ENCODE peak calls at places on chromosome 17, in seven cellular contexts. K is foreskin fibroblast, F is RWPE1, I is heart right ventricle, G is cardiac fibroblast, T is PC-9, J is lung. M is an unnamed sample.

GRCh38 chr17:75267403-75268232 is 3.4 kb downstream of the MIF4GD start:
- DNase-seq in K (peak), F (no peak), I (no peak), G (no peak), T (no peak), J (no peak), M (no peak)

GRCh38 chr17:42883802-42884553 is 16.6 kb upstream of the G6PC1 start:
- DNase-seq in K (no peak), F (no peak), I (no peak), G (no peak), T (peak), J (no peak), M (no peak)

GRCh38 chr17:77280304-77280910 is 139.6 kb downstream of the SEC14L1 start:
- DNase-seq in K (peak), F (peak), I (no peak), G (peak), T (peak), J (no peak), M (no peak)

GRCh38 chr17:40452921-40453378 is 9.7 kb downstream of the IGFBP4 start:
- DNase-seq in K (peak), F (peak), I (no peak), G (no peak), T (no peak), J (no peak), M (no peak)

GRCh38 chr17:40577611-40578065 is 12.4 kb upstream of the CCR7 start:
- DNase-seq in K (no peak), F (no peak), I (no peak), G (no peak), T (no peak), J (no peak), M (peak)

GRCh38 chr17:34386925-34387550 is 24.0 kb upstream of the CCL1 start:
- DNase-seq in K (no peak), F (no peak), I (no peak), G (peak), T (no peak), J (no peak), M (no peak)

GRCh38 chr17:32443827-32444300 is 446 bp upstream of the PSMD11 start:
- DNase-seq in K (no peak), F (no peak), I (no peak), G (no peak), T (no peak), J (no peak), M (no peak)

GRCh38 chr17:47864791-47865216 is 13.8 kb upstream of the SP6 start:
- DNase-seq in K (peak), F (peak), I (no peak), G (no peak), T (no peak), J (no peak), M (no peak)

GRCh38 chr17:77885678-77886386 is 72.7 kb upstream of the TNRC6C start:
- DNase-seq in K (no peak), F (no peak), I (no peak), G (no peak), T (no peak), J (no peak), M (no peak)

GRCh38 chr17:45700171-45701090 is 83.7 kb upstream of the CRHR1 start:
- DNase-seq in K (no peak), F (no peak), I (no peak), G (no peak), T (no peak), J (no peak), M (no peak)

GRCh38 chr17:45197555-45198334 is 23.9 kb upstream of the FMNL1 start:
- DNase-seq in K (peak), F (peak), I (peak), G (peak), T (peak), J (peak), M (peak)

GRCh38 chr17:7606280-7606679 is 8.4 kb downstream of the FXR2 start:
- DNase-seq in K (no peak), F (no peak), I (no peak), G (no peak), T (no peak), J (no peak), M (no peak)

GRCh38 chr17:71071837-71072236 is 902.5 kb downstream of the KCNJ2 start:
- DNase-seq in K (peak), F (peak), I (no peak), G (peak), T (peak), J (no peak), M (no peak)

GRCh38 chr17:39018267-39019134 is 51.3 kb upstream of the FBXO47 start:
- DNase-seq in K (no peak), F (no peak), I (no peak), G (no peak), T (no peak), J (no peak), M (peak)

GRCh38 chr17:82388223-82388921 is 16.8 kb downstream of the UTS2R start:
- DNase-seq in K (peak), F (no peak), I (no peak), G (no peak), T (peak), J (no peak), M (no peak)

GRCh38 chr17:81810892-81811704 is 7.1 kb downstream of the GCGR start:
- DNase-seq in K (no peak), F (no peak), I (no peak), G (no peak), T (no peak), J (no peak), M (no peak)

GRCh38 chr17:80777274-80777673 is 214.4 kb upstream of the CHMP6 start:
- DNase-seq in K (no peak), F (no peak), I (no peak), G (no peak), T (no peak), J (no peak), M (no peak)

GRCh38 chr17:48051278-48051677 is 3.1 kb downstream of the NFE2L1 start:
- DNase-seq in K (no peak), F (no peak), I (peak), G (no peak), T (no peak), J (no peak), M (no peak)

GRCh38 chr17:36934144-36934758 is 3.0 kb upstream of the LHX1 start:
- DNase-seq in K (no peak), F (no peak), I (no peak), G (no peak), T (no peak), J (no peak), M (no peak)

GRCh38 chr17:78416791-78417530 is 38.5 kb downstream of the PGS1 start:
- DNase-seq in K (no peak), F (no peak), I (no peak), G (peak), T (no peak), J (peak), M (no peak)

GRCh38 chr17:65584604-65585521 is 23.4 kb upstream of the AXIN2 start:
- DNase-seq in K (peak), F (no peak), I (peak), G (no peak), T (no peak), J (no peak), M (no peak)

GRCh38 chr17:73827627-73828241 is 183.5 kb upstream of the SDK2 start:
- DNase-seq in K (no peak), F (no peak), I (no peak), G (peak), T (no peak), J (peak), M (no peak)

GRCh38 chr17:8063761-8064589 is 23.5 kb downstream of the ALOX12B start:
- DNase-seq in K (no peak), F (no peak), I (no peak), G (no peak), T (no peak), J (no peak), M (no peak)

GRCh38 chr17:48054238-48055185 is 6.4 kb downstream of the NFE2L1 start:
- DNase-seq in K (peak), F (peak), I (peak), G (peak), T (no peak), J (peak), M (no peak)

GRCh38 chr17:29614345-29615047 is 8.2 kb downstream of the CORO6 start:
- DNase-seq in K (no peak), F (no peak), I (no peak), G (no peak), T (no peak), J (no peak), M (no peak)

GRCh38 chr17:12180644-12181261 is 160.1 kb downstream of the MAP2K4 start:
- DNase-seq in K (peak), F (peak), I (no peak), G (peak), T (peak), J (no peak), M (peak)

GRCh38 chr17:80289631-80290030 is 29.0 kb downstream of the RNF213 start:
- DNase-seq in K (no peak), F (no peak), I (no peak), G (no peak), T (no peak), J (no peak), M (no peak)

GRCh38 chr17:19306160-19307111 is 56.1 kb downstream of the B9D1 start:
- DNase-seq in K (no peak), F (no peak), I (no peak), G (no peak), T (no peak), J (no peak), M (peak)

GRCh38 chr17:47649972-47650524 is 329 bp downstream of the KPNB1 start:
- DNase-seq in K (no peak), F (peak), I (no peak), G (no peak), T (no peak), J (no peak), M (peak)

GRCh38 chr17:77691216-77692085 is 267.1 kb upstream of the TNRC6C start:
- DNase-seq in K (no peak), F (no peak), I (no peak), G (no peak), T (no peak), J (no peak), M (no peak)

GRCh38 chr17:78748730-78749317 is 33.2 kb downstream of the CYTH1 start:
- DNase-seq in K (peak), F (peak), I (peak), G (peak), T (no peak), J (peak), M (no peak)

GRCh38 chr17:8430966-8431365 is 4.7 kb upstream of the NDEL1 start:
- DNase-seq in K (no peak), F (peak), I (peak), G (peak), T (no peak), J (peak), M (no peak)

GRCh38 chr17:74972973-74973328 is 392 bp upstream of the HID1 start:
- DNase-seq in K (no peak), F (no peak), I (no peak), G (no peak), T (no peak), J (no peak), M (no peak)

GRCh38 chr17:75371339-75371738 is 34.1 kb downstream of the GRB2 start:
- DNase-seq in K (no peak), F (no peak), I (no peak), G (no peak), T (no peak), J (no peak), M (no peak)

GRCh38 chr17:47299239-47299910 is 24.4 kb upstream of the EFCAB13 start:
- DNase-seq in K (no peak), F (no peak), I (no peak), G (no peak), T (no peak), J (no peak), M (no peak)

GRCh38 chr17:6576038-6576437 is 19.7 kb upstream of the PITPNM3 start:
- DNase-seq in K (no peak), F (no peak), I (no peak), G (no peak), T (no peak), J (no peak), M (peak)

GRCh38 chr17:6572997-6573396 is 16.6 kb upstream of the PITPNM3 start:
- DNase-seq in K (no peak), F (no peak), I (no peak), G (no peak), T (no peak), J (no peak), M (no peak)

GRCh38 chr17:6573982-6574688 is 17.8 kb upstream of the PITPNM3 start:
- DNase-seq in K (no peak), F (no peak), I (no peak), G (no peak), T (no peak), J (no peak), M (no peak)

GRCh38 chr17:6575596-6575988 is 19.2 kb upstream of the PITPNM3 start:
- DNase-seq in K (no peak), F (no peak), I (no peak), G (no peak), T (no peak), J (no peak), M (no peak)

DNA sequence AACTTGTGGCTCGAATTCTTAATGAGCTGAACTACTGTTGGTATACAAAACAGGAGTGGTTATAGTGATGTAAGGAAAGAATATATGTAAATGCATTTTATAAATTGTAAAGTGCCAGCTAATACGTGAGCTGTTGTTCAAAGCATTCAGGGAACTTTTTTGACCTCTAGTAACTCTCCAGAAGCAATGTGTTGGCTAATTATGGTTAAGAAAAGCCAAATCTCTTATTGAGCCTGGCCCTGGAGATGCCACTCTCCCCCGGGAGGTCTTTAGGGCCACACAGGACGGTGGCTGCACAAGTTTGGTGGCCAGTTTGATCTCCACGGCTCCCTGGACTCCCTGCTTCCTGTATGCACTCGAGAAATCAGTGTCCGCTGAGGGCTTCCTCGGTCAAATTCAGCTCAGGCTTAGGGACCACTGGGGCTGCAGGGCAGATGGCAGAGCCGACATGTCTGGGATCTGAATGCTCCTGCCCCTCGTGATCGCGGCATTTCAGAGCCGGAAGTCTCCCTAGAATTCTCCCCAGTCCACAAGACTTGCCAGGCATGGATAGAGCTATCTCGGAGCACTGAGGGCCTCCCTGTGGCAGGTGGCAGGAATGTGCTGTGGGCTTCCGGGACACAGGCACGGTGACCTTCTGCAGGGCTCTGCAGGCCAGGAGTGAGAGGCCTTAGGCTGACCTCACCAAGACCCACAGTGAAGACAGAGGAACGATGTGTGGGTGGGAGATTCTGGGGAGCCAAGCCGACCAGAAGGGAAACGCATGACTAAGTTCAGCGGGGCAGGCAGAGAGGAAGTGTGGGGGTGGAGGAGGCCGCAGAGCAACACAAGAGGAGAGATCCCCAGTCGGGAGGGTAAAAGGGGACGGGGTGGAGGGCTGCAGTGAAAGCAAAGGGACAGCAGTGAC is 18.6 kb upstream of the PITPNM3 start:
- DNase-seq in K (peak), F (peak), I (peak), G (peak), T (no peak), J (peak), M (peak)
- TF ChIP-seq CTCF in K (no peak), F (no peak), I (no peak), G (peak), T (no peak), J (no peak), M (peak)

GRCh38 chr17:2949469-2950044 is 113.8 kb downstream of the OR1D5 start:
- DNase-seq in K (peak), F (peak), I (peak), G (peak), T (peak), J (no peak), M (no peak)

GRCh38 chr17:2946130-2946529 is 117.3 kb downstream of the OR1D5 start:
- DNase-seq in K (no peak), F (no peak), I (no peak), G (no peak), T (no peak), J (no peak), M (no peak)

GRCh38 chr17:2948721-2949468 is 114.5 kb downstream of the OR1D5 start:
- DNase-seq in K (no peak), F (no peak), I (no peak), G (no peak), T (no peak), J (no peak), M (no peak)

GRCh38 chr17:2947588-2947950 is 115.8 kb downstream of the OR1D5 start:
- DNase-seq in K (no peak), F (no peak), I (no peak), G (no peak), T (no peak), J (no peak), M (no peak)

GRCh38 chr17:2947996-2948550 is 115.3 kb downstream of the OR1D5 start:
- DNase-seq in K (no peak), F (no peak), I (no peak), G (no peak), T (no peak), J (no peak), M (no peak)
- TF ChIP-seq CTCF in K (no peak), F (no peak), I (no peak), G (no peak), T (no peak), J (no peak), M (no peak)

GRCh38 chr17:17727111-17727659 is 45.9 kb downstream of the RAI1 start:
- DNase-seq in K (no peak), F (no peak), I (no peak), G (no peak), T (no peak), J (no peak), M (no peak)
- TF ChIP-seq CTCF in K (no peak), F (no peak), I (no peak), G (no peak), T (no peak), J (no peak), M (no peak)

GRCh38 chr17:63479495-63480184 is 2.8 kb downstream of the ACE start:
- DNase-seq in K (no peak), F (no peak), I (no peak), G (no peak), T (no peak), J (no peak), M (no peak)

GRCh38 chr17:63476857-63477470 is at the start of gene ACE:
- DNase-seq in K (peak), F (no peak), I (peak), G (no peak), T (no peak), J (no peak), M (no peak)

GRCh38 chr17:63477471-63478440 is 895 bp downstream of the ACE start:
- DNase-seq in K (peak), F (no peak), I (no peak), G (no peak), T (no peak), J (no peak), M (no peak)

GRCh38 chr17:63480192-63480784 is 3.4 kb downstream of the ACE start:
- DNase-seq in K (no peak), F (no peak), I (no peak), G (no peak), T (no peak), J (no peak), M (no peak)

DNA sequence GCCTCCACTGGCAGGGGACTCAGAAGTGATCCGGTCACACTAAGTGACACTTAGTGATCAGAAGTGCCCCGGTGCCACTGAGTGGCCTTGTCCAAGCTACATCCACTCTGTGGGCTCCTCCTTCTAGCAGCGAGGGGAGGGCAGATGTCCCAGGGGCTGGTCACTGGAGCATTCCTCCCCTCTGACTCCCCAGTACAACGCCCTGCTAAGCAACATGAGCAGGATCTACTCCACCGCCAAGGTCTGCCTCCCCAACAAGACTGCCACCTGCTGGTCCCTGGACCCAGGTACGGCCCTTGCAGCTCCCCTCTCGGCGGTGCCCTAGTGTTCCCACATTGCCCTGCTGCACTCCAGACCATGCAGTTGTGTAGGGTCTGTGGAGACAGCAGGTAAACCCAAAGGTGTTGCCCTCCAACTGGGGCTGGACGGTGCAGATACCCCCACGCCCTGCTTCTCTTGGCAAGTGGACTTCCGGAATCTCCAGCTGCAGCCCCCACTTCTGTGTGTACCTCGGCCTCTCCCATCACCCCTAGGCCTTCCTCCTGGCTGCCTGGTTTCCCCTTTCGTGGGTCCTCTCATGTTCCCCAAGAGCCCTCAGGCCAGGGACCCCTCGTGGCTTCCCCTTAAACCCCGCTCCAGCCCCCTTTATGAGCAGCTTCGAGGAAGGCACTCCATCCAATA is 2.1 kb downstream of the ACE start:
- DNase-seq in K (peak), F (peak), I (peak), G (peak), T (peak), J (peak), M (peak)
- TF ChIP-seq CTCF in K (peak), F (peak), I (peak), G (peak), T (peak), J (peak), M (peak)

M was measured in GM10248.